ENCODE peak calls at places on chromosome 19, in ten cellular contexts. G, W, F, U, O, T, K, R, X and M are unnamed samples.

GRCh38 chr19:41386442-41386841 is 10.1 kb downstream of the TMEM91 start:
- DNase-seq in G (no peak), W (no peak), F (no peak), U (no peak), O (no peak), T (peak), K (no peak), R (no peak), X (no peak), M (no peak)

GRCh38 chr19:23706657-23707056 is 19.6 kb upstream of the ZNF675 start:
- DNase-seq in G (no peak), W (no peak), F (no peak), U (no peak), O (no peak), T (no peak), K (no peak), R (no peak), X (no peak), M (no peak)

GRCh38 chr19:14375055-14375581 is 6.1 kb upstream of the ADGRE5 start:
- DNase-seq in G (no peak), W (no peak), F (peak), U (no peak), O (no peak), T (no peak), K (no peak), R (no peak), X (peak), M (peak)

GRCh38 chr19:36972594-36972993 is 56.5 kb downstream of the ZNF568 start:
- DNase-seq in G (no peak), W (no peak), F (no peak), U (no peak), O (no peak), T (no peak), K (no peak), R (no peak), X (no peak), M (no peak)

GRCh38 chr19:45075215-45076028 is 856 bp downstream of the ZNF296 start:
- DNase-seq in G (peak), W (no peak), F (peak), U (no peak), O (no peak), T (no peak), K (peak), R (peak), X (peak), M (peak)

GRCh38 chr19:47776568-47776967 is 1.9 kb upstream of the SELENOW start:
- DNase-seq in G (peak), W (no peak), F (no peak), U (no peak), O (peak), T (peak), K (no peak), R (no peak), X (no peak), M (no peak)

GRCh38 chr19:35858311-35858710 is 1.6 kb downstream of the KIRREL2 start:
- DNase-seq in G (no peak), W (no peak), F (no peak), U (no peak), O (no peak), T (no peak), K (no peak), R (no peak), X (no peak), M (no peak)

GRCh38 chr19:7977723-7978040 is 27.8 kb downstream of the ELAVL1 start:
- DNase-seq in G (no peak), W (no peak), F (peak), U (no peak), O (no peak), T (no peak), K (no peak), R (no peak), X (no peak), M (no peak)

GRCh38 chr19:6632002-6632621 is 37.8 kb downstream of the TNFSF14 start:
- DNase-seq in G (peak), W (peak), F (no peak), U (peak), O (peak), T (peak), K (peak), R (no peak), X (peak), M (peak)

GRCh38 chr19:43605875-43606568 is 5.9 kb upstream of the SRRM5 start:
- DNase-seq in G (no peak), W (no peak), F (no peak), U (no peak), O (no peak), T (no peak), K (no peak), R (no peak), X (no peak), M (no peak)

GRCh38 chr19:39303373-39304184 is 7.4 kb downstream of the IFNL1 start:
- DNase-seq in G (peak), W (no peak), F (no peak), U (no peak), O (no peak), T (no peak), K (peak), R (no peak), X (no peak), M (no peak)

GRCh38 chr19:47725759-47726401 is 12.7 kb downstream of the EHD2 start:
- DNase-seq in G (peak), W (no peak), F (no peak), U (no peak), O (no peak), T (peak), K (no peak), R (no peak), X (no peak), M (peak)

GRCh38 chr19:35013047-35013819 is 13.1 kb downstream of the GRAMD1A start:
- DNase-seq in G (peak), W (peak), F (peak), U (no peak), O (peak), T (peak), K (peak), R (no peak), X (peak), M (peak)

GRCh38 chr19:15769586-15769985 is 17.9 kb upstream of the OR10H5 start:
- DNase-seq in G (no peak), W (no peak), F (no peak), U (no peak), O (no peak), T (peak), K (no peak), R (no peak), X (no peak), M (no peak)

GRCh38 chr19:47097396-47098217 is 16.0 kb downstream of the ZC3H4 start:
- DNase-seq in G (no peak), W (no peak), F (peak), U (no peak), O (no peak), T (peak), K (no peak), R (no peak), X (no peak), M (no peak)

GRCh38 chr19:42301646-42302204 is at the start of gene PRR19:
- DNase-seq in G (no peak), W (no peak), F (peak), U (no peak), O (no peak), T (no peak), K (no peak), R (no peak), X (no peak), M (no peak)

GRCh38 chr19:41310031-41310831 is at the start of gene CCDC97:
- DNase-seq in G (peak), W (peak), F (peak), U (peak), O (peak), T (peak), K (peak), R (peak), X (peak), M (peak)

GRCh38 chr19:58335630-58336029 is 8.8 kb downstream of the ZSCAN22 start:
- DNase-seq in G (no peak), W (no peak), F (no peak), U (no peak), O (no peak), T (no peak), K (no peak), R (no peak), X (no peak), M (no peak)

GRCh38 chr19:40224342-40225148 is 1.9 kb downstream of the CCNP start:
- DNase-seq in G (no peak), W (no peak), F (no peak), U (no peak), O (no peak), T (peak), K (no peak), R (no peak), X (no peak), M (no peak)

GRCh38 chr19:5890099-5890498 is 13.5 kb downstream of the NDUFA11 start:
- DNase-seq in G (no peak), W (no peak), F (no peak), U (no peak), O (no peak), T (no peak), K (no peak), R (no peak), X (no peak), M (no peak)

GRCh38 chr19:35117791-35118190 is 2.2 kb downstream of the FXYD3 start:
- DNase-seq in G (no peak), W (no peak), F (no peak), U (no peak), O (no peak), T (no peak), K (no peak), R (no peak), X (no peak), M (no peak)

GRCh38 chr19:29717051-29717450 is 2.0 kb upstream of the C19orf12 start:
- DNase-seq in G (no peak), W (no peak), F (peak), U (no peak), O (no peak), T (no peak), K (no peak), R (no peak), X (no peak), M (no peak)

GRCh38 chr19:8110931-8111330 is 38.5 kb downstream of the FBN3 start:
- DNase-seq in G (no peak), W (no peak), F (peak), U (no peak), O (no peak), T (no peak), K (no peak), R (no peak), X (no peak), M (no peak)

GRCh38 chr19:58518261-58519086 is 1.1 kb downstream of the ZBTB45 start:
- DNase-seq in G (no peak), W (no peak), F (no peak), U (no peak), O (no peak), T (no peak), K (peak), R (no peak), X (no peak), M (no peak)

GRCh38 chr19:28705008-28705407 is 507.9 kb downstream of the UQCRFS1 start:
- DNase-seq in G (peak), W (peak), F (no peak), U (peak), O (no peak), T (peak), K (no peak), R (no peak), X (no peak), M (no peak)

GRCh38 chr19:48872884-48873475 is 759 bp downstream of the PPP1R15A start:
- DNase-seq in G (peak), W (peak), F (peak), U (peak), O (peak), T (peak), K (peak), R (peak), X (peak), M (peak)

GRCh38 chr19:4791183-4792018 is at the start of gene FEM1A:
- DNase-seq in G (peak), W (peak), F (peak), U (peak), O (peak), T (peak), K (peak), R (peak), X (peak), M (peak)

GRCh38 chr19:14517446-14517839 is 754 bp downstream of the DNAJB1 start:
- DNase-seq in G (no peak), W (peak), F (no peak), U (no peak), O (no peak), T (no peak), K (no peak), R (no peak), X (no peak), M (no peak)

GRCh38 chr19:14603990-14604387 is 21.1 kb downstream of the CLEC17A start:
- DNase-seq in G (no peak), W (no peak), F (no peak), U (no peak), O (no peak), T (no peak), K (no peak), R (no peak), X (no peak), M (peak)

GRCh38 chr19:35417278-35417677 is 30.8 kb upstream of the FFAR2 start:
- DNase-seq in G (no peak), W (no peak), F (no peak), U (no peak), O (no peak), T (no peak), K (no peak), R (no peak), X (no peak), M (no peak)

GRCh38 chr19:8320564-8321066 is 560 bp downstream of the NDUFA7 start:
- DNase-seq in G (no peak), W (no peak), F (no peak), U (no peak), O (peak), T (no peak), K (no peak), R (no peak), X (no peak), M (no peak)

GRCh38 chr19:35529241-35530218 is 1.4 kb upstream of the SBSN start:
- DNase-seq in G (no peak), W (no peak), F (no peak), U (no peak), O (no peak), T (no peak), K (no peak), R (no peak), X (no peak), M (no peak)

GRCh38 chr19:5515737-5516136 is 52.0 kb downstream of the TINCR start:
- DNase-seq in G (peak), W (no peak), F (peak), U (no peak), O (no peak), T (no peak), K (no peak), R (no peak), X (no peak), M (no peak)

GRCh38 chr19:6510618-6511017 is 8.5 kb upstream of the TUBB4A start:
- DNase-seq in G (no peak), W (no peak), F (no peak), U (no peak), O (no peak), T (no peak), K (no peak), R (no peak), X (no peak), M (peak)

GRCh38 chr19:41303941-41304340 is 6.0 kb upstream of the CCDC97 start:
- DNase-seq in G (no peak), W (no peak), F (no peak), U (no peak), O (no peak), T (no peak), K (no peak), R (no peak), X (peak), M (no peak)

GRCh38 chr19:7069904-7070226 is 362 bp downstream of the ZNF557 start:
- DNase-seq in G (no peak), W (no peak), F (no peak), U (no peak), O (no peak), T (no peak), K (no peak), R (no peak), X (no peak), M (no peak)

GRCh38 chr19:17070912-17071311 is 4.3 kb downstream of the HAUS8 start:
- DNase-seq in G (no peak), W (no peak), F (no peak), U (no peak), O (no peak), T (no peak), K (no peak), R (no peak), X (no peak), M (no peak)

GRCh38 chr19:3656747-3657394 is 30.3 kb upstream of the CACTIN start:
- DNase-seq in G (no peak), W (no peak), F (no peak), U (no peak), O (no peak), T (peak), K (no peak), R (no peak), X (no peak), M (no peak)
- TF ChIP-seq CTCF in G (no peak), W (no peak), F (no peak), U (no peak), O (no peak), T (no peak), K (peak), R (no peak), X (no peak), M (no peak)

GRCh38 chr19:51203941-51204720 is 20.7 kb upstream of the CD33 start:
- DNase-seq in G (no peak), W (no peak), F (no peak), U (no peak), O (no peak), T (no peak), K (no peak), R (no peak), X (no peak), M (no peak)
- TF ChIP-seq CTCF in G (no peak), W (no peak), F (no peak), U (no peak), O (no peak), T (no peak), K (no peak), R (no peak), X (no peak), M (no peak)

GRCh38 chr19:11322269-11323024 is 17.0 kb downstream of the RAB3D start:
- DNase-seq in G (no peak), W (peak), F (no peak), U (no peak), O (no peak), T (no peak), K (no peak), R (no peak), X (no peak), M (no peak)

GRCh38 chr19:11323601-11324078 is 15.8 kb downstream of the RAB3D start:
- DNase-seq in G (no peak), W (no peak), F (no peak), U (no peak), O (no peak), T (no peak), K (no peak), R (no peak), X (no peak), M (no peak)

GRCh38 chr19:11324748-11325389 is 14.6 kb downstream of the RAB3D start:
- DNase-seq in G (no peak), W (no peak), F (no peak), U (no peak), O (no peak), T (no peak), K (no peak), R (no peak), X (no peak), M (no peak)

GRCh38 chr19:11324079-11324661 is 15.3 kb downstream of the RAB3D start:
- DNase-seq in G (peak), W (peak), F (peak), U (peak), O (no peak), T (peak), K (no peak), R (peak), X (no peak), M (peak)

DNA sequence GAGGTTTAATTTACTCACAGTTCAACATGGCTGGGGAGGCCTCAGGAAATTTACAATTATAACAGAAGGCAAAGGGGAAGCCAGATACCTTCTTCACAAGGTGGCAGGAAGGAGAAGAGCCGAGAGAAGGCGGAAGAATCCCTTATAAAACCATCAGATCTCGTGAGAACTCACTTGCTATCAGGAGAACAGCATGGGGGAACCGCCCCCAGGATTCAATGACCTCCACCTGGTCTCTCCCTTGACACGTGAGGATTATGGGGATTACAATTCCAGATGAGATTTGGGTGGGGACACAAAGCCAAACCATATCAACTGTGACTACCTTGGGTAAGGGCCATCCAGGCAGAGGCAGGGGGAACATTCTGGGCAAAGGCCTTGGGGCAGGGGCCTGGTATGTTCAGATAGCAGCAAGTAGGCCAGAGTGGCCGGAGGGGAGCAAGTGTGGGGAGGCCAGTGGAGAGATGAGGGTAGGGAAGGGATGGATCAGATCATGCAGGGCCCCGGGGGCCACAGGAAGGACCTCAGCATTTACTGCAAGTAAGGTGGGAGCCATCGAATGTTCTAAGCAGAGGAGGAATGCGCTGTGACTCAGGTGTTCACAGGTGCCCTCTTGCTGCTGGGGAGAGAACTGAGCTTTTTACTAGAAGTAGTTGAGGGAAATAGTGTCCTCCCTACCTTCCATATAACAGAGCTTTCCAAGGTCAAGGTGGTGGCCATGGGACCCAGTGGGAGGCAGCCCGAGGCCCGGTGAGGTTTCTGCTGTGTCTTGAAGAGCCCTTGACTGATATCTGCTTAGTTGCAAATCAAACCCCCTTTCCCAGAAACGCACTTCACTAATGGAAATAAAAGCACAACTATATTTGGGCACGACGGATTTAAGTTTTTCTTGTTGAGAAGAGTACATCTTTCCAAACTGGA is 18.0 kb downstream of the RAB3D start:
- DNase-seq in G (no peak), W (no peak), F (no peak), U (no peak), O (no peak), T (no peak), K (no peak), R (no peak), X (no peak), M (no peak)
- TF ChIP-seq CTCF in G (no peak), W (no peak), F (no peak), U (no peak), O (no peak), T (peak), K (peak), R (no peak), X (no peak), M (peak)

DNA sequence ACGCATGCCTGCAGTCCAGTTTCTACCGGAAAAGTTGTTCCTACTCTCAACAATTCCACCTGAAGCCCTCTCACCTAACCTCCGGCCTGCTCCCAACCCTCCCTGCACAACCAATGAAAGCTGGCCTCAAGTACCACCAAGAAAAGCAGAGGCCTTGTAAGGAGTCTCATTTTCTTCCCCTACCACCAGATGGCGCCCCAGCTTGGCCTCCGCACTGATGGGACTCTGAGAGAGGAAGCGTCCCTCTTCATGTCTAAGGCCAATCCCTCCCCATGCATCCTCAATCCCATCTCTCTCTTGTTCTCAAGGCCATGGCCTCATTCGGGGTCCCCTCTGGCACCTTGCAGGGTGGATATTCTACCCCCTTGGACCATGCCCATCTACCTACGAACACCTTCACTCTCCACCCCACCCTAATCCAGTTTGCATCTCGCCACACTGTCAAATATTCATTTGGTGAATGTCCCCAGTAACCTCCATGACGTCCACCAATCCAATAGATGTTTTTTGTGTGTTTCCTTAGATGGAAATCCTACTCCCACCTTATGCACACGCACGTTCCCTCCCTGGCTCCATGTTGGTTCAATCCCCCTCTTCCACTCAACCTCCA is 412.8 kb downstream of the ZNF536 start:
- DNase-seq in G (peak), W (peak), F (peak), U (no peak), O (peak), T (peak), K (peak), R (no peak), X (peak), M (peak)
- TF ChIP-seq CTCF in G (peak), W (peak), F (peak), U (peak), O (peak), T (peak), K (peak), R (peak), X (peak), M (peak)

GRCh38 chr19:579842-580155 is 7.4 kb downstream of the BSG start:
- DNase-seq in G (no peak), W (no peak), F (peak), U (no peak), O (no peak), T (no peak), K (no peak), R (no peak), X (no peak), M (no peak)
- TF ChIP-seq CTCF in G (no peak), W (no peak), F (no peak), U (no peak), O (no peak), T (no peak), K (no peak), R (no peak), X (no peak), M (no peak)